ENCODE peak calls at places on chromosomes 5 and 9, in eight cellular contexts. B is HS-5, Y is NCI-H69, M is MV-4-11, W is fibroblast of mammary gland, V is T-cell, N is ascending aorta, U is activated gamma-delta T cell treated with Interleukin-2 at 50 U/mL for 16 hours. J is an unnamed sample.
A peak's percentile ranks its signal among the peaks of the same experiment; 100 is the strongest.

GRCh38 chr9:136219276-136219675 is 14.3 kb upstream of the LHX3 start:
- DNase-seq in B (no peak), Y (no peak), M (peak; percentile 41), W (peak; percentile 52), V (no peak), N (no peak), U (no peak), J (no peak)

GRCh38 chr9:5278486-5278885 is 26.0 kb downstream of the RLN2 start:
- DNase-seq in B (no peak), Y (no peak), M (no peak), W (no peak), V (no peak), N (no peak), U (no peak), J (no peak)

GRCh38 chr9:113373255-113373654 is 3.5 kb downstream of the HDHD3 start:
- DNase-seq in B (no peak), Y (peak; percentile 13), M (no peak), W (no peak), V (no peak), N (no peak), U (no peak), J (no peak)

GRCh38 chr5:9157020-9157419 is 388.9 kb downstream of the SEMA5A start:
- DNase-seq in B (no peak), Y (no peak), M (no peak), W (no peak), V (no peak), N (no peak), U (no peak), J (no peak)

GRCh38 chr5:1511037-1511436 is 12.7 kb downstream of the LPCAT1 start:
- DNase-seq in B (no peak), Y (no peak), M (no peak), W (no peak), V (no peak), N (peak; percentile 52), U (peak; percentile 3), J (no peak)

GRCh38 chr9:24614070-24614469 is 68.4 kb upstream of the IZUMO3 start:
- DNase-seq in B (no peak), Y (peak; percentile 68), M (no peak), W (no peak), V (no peak), N (no peak), U (no peak), J (no peak)

GRCh38 chr9:123364241-123364824 is 8.3 kb downstream of the CRB2 start:
- DNase-seq in B (no peak), Y (peak; percentile 21), M (no peak), W (peak; percentile 48), V (no peak), N (no peak), U (no peak), J (no peak)

GRCh38 chr9:94839398-94839797 is 112.9 kb downstream of the AOPEP start:
- DNase-seq in B (no peak), Y (no peak), M (no peak), W (no peak), V (no peak), N (no peak), U (no peak), J (no peak)

GRCh38 chr9:133942206-133942975 is 49.7 kb downstream of the VAV2 start:
- DNase-seq in B (no peak), Y (no peak), M (no peak), W (no peak), V (no peak), N (no peak), U (no peak), J (no peak)

GRCh38 chr5:172502969-172503368 is 48.6 kb upstream of the SH3PXD2B start:
- DNase-seq in B (no peak), Y (no peak), M (peak; percentile 5), W (peak; percentile 6), V (no peak), N (no peak), U (no peak), J (no peak)

GRCh38 chr9:129649726-129650679 is 8.1 kb upstream of the ASB6 start:
- DNase-seq in B (no peak), Y (no peak), M (no peak), W (peak; percentile 26), V (no peak), N (no peak), U (no peak), J (no peak)

GRCh38 chr5:35741126-35741711 is 115.5 kb upstream of the IL7R start:
- DNase-seq in B (peak; percentile 95), Y (peak; percentile 33), M (peak; percentile 35), W (peak; percentile 79), V (no peak), N (no peak), U (no peak), J (no peak)

GRCh38 chr9:121821326-121821725 is 169.9 kb downstream of the DAB2IP start:
- DNase-seq in B (no peak), Y (no peak), M (no peak), W (no peak), V (no peak), N (no peak), U (no peak), J (no peak)

GRCh38 chr5:13227520-13227919 is 717.0 kb downstream of the DNAH5 start:
- DNase-seq in B (no peak), Y (peak; percentile 12), M (no peak), W (no peak), V (no peak), N (no peak), U (no peak), J (no peak)

GRCh38 chr5:72328172-72328571 is 8.0 kb downstream of the PTCD2 start:
- DNase-seq in B (no peak), Y (peak; percentile 69), M (no peak), W (peak; percentile 68), V (no peak), N (no peak), U (no peak), J (peak; percentile 12)

GRCh38 chr9:109918359-109919163 is 138.6 kb downstream of the PALM2AKAP2 start:
- DNase-seq in B (no peak), Y (peak; percentile 95), M (no peak), W (no peak), V (no peak), N (no peak), U (no peak), J (no peak)

GRCh38 chr9:38066907-38067610 is 2.0 kb downstream of the SHB start:
- DNase-seq in B (no peak), Y (peak; percentile 87), M (no peak), W (no peak), V (no peak), N (peak; percentile 85), U (no peak), J (peak; percentile 55)

GRCh38 chr9:73270967-73271722 is 119.5 kb downstream of the ANXA1 start:
- DNase-seq in B (peak; percentile 77), Y (no peak), M (peak; percentile 83), W (peak; percentile 92), V (no peak), N (no peak), U (no peak), J (no peak)

GRCh38 chr5:180607861-180608571 is 16.7 kb upstream of the SCGB3A1 start:
- DNase-seq in B (no peak), Y (no peak), M (no peak), W (peak; percentile 7), V (no peak), N (no peak), U (no peak), J (peak; percentile 86)

GRCh38 chr9:19049872-19050636 is 827 bp downstream of the RRAGA start:
- DNase-seq in B (no peak), Y (peak; percentile 73), M (peak; percentile 4), W (peak; percentile 40), V (no peak), N (no peak), U (no peak), J (peak; percentile 63)

GRCh38 chr9:35658144-35658893 is at the start of gene CCDC107:
- DNase-seq in B (no peak), Y (peak; percentile 92), M (peak; percentile 83), W (peak; percentile 74), V (peak; percentile 79), N (peak; percentile 91), U (peak; percentile 80), J (peak; percentile 97)

GRCh38 chr9:28770226-28770625 is 1196.9 kb upstream of the C9orf72 start:
- DNase-seq in B (no peak), Y (no peak), M (no peak), W (no peak), V (no peak), N (no peak), U (no peak), J (no peak)

GRCh38 chr9:110105107-110105506 is 102.9 kb downstream of the C9orf152 start:
- DNase-seq in B (no peak), Y (no peak), M (no peak), W (peak; percentile 57), V (no peak), N (no peak), U (no peak), J (no peak)

GRCh38 chr9:137411670-137412380 is 11.1 kb downstream of the EXD3 start:
- DNase-seq in B (peak; percentile 68), Y (no peak), M (peak; percentile 63), W (peak; percentile 86), V (no peak), N (peak; percentile 90), U (peak; percentile 55), J (no peak)

GRCh38 chr5:147939431-147940114 is 33.2 kb upstream of the C5orf46 start:
- DNase-seq in B (no peak), Y (peak; percentile 32), M (no peak), W (no peak), V (no peak), N (no peak), U (no peak), J (no peak)

GRCh38 chr5:141878186-141878770 is at the start of gene PCDH1:
- DNase-seq in B (no peak), Y (peak; percentile 63), M (no peak), W (no peak), V (no peak), N (peak; percentile 66), U (no peak), J (peak; percentile 37)

GRCh38 chr9:107481035-107481434 is 8.5 kb downstream of the KLF4 start:
- DNase-seq in B (no peak), Y (peak; percentile 23), M (peak; percentile 18), W (peak; percentile 35), V (no peak), N (no peak), U (no peak), J (no peak)

GRCh38 chr9:32704343-32704742 is 68.9 kb upstream of the TAF1L start:
- DNase-seq in B (no peak), Y (no peak), M (no peak), W (no peak), V (no peak), N (no peak), U (no peak), J (no peak)

GRCh38 chr5:133552925-133553525 is 59.3 kb downstream of the FSTL4 start:
- DNase-seq in B (peak; percentile 4), Y (peak; percentile 70), M (peak; percentile 22), W (peak; percentile 46), V (peak; percentile 25), N (no peak), U (peak; percentile 36), J (peak; percentile 75)

J was measured in erythroblast.